ENCODE peak calls at places on chromosomes 6 and 20, in five cellular contexts. A, B, Y, R and E are unnamed samples.

GRCh38 chr6:108030223-108030622 is 44.3 kb downstream of the OSTM1 start:
- DNase-seq in R (no peak), B (no peak), Y (no peak), A (no peak), E (no peak)

GRCh38 chr6:130517444-130517931 is 151.7 kb downstream of the TMEM200A start:
- DNase-seq in R (peak; percentile 18), A (no peak), B (no peak), Y (peak; percentile 8), E (peak; percentile 54)

GRCh38 chr20:47576516-47577033 is 74.9 kb downstream of the NCOA3 start:
- DNase-seq in A (peak; percentile 57), R (peak; percentile 54), Y (peak; percentile 75), B (peak; percentile 31), E (peak; percentile 6)

GRCh38 chr20:42024653-42025052 is 406.5 kb upstream of the CHD6 start:
- DNase-seq in R (no peak), Y (no peak), B (no peak), A (no peak), E (peak; percentile 4)

GRCh38 chr20:62860924-62861691 is 514 bp downstream of the TCFL5 start:
- DNase-seq in A (no peak), B (peak; percentile 41), Y (peak; percentile 37), R (peak; percentile 20), E (peak; percentile 49)

GRCh38 chr20:23928788-23929187 is 49.2 kb upstream of the CST5 start:
- DNase-seq in Y (no peak), R (no peak), A (no peak), B (no peak), E (peak; percentile 72)

GRCh38 chr6:30769088-30769852 is 24.9 kb upstream of the IER3 start:
- DNase-seq in R (peak; percentile 96), B (no peak), A (peak; percentile 68), Y (peak; percentile 92), E (peak; percentile 97)

GRCh38 chr6:111256646-111257045 is 169.3 kb downstream of the SLC16A10 start:
- DNase-seq in A (no peak), R (no peak), Y (no peak), B (no peak), E (no peak)

DNA sequence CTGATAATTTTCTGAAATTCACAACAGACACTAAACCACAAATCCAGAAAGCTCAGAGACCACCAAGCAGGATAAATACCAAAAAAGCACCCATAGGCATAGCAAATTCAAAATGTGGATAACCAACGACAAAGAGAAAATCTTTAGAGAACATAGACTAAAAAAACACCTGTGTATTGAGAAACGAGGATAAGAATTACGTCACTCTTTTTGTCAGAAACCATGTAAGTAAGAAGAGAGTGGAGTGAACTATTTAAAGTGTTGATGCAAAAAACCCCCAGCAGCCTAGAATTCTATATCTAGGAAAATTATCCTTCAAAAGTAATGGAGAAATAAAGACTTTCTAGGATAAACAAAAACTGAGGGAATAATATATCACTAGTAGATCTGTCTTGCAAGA is 126.9 kb upstream of the SCGN start:
- DNase-seq in B (no peak), Y (no peak), R (no peak), A (no peak), E (no peak)
- TF ChIP-seq CTCF in B (no peak), Y (no peak), R (no peak), A (no peak), E (no peak)

GRCh38 chr6:25013249-25013648 is 77.5 kb upstream of the RIPOR2 start:
- DNase-seq in R (no peak), A (no peak), Y (no peak), B (no peak), E (peak; percentile 53)
- TF ChIP-seq CTCF in R (peak; percentile 30), A (no peak), Y (no peak), B (no peak), E (peak; percentile 36)

GRCh38 chr6:28543671-28544131 is 18.0 kb downstream of the GPX5 start:
- DNase-seq in R (no peak), B (peak; percentile 15), A (no peak), Y (peak; percentile 37), E (peak; percentile 28)

GRCh38 chr6:28541996-28542395 is 16.3 kb downstream of the GPX5 start:
- DNase-seq in R (no peak), Y (no peak), B (no peak), A (no peak), E (no peak)

GRCh38 chr6:28545955-28546354 is 20.3 kb downstream of the GPX5 start:
- DNase-seq in Y (no peak), B (no peak), A (no peak), R (no peak), E (no peak)

GRCh38 chr6:28544211-28544610 is 18.5 kb downstream of the GPX5 start:
- DNase-seq in Y (no peak), B (no peak), R (no peak), A (no peak), E (peak; percentile 19)

DNA sequence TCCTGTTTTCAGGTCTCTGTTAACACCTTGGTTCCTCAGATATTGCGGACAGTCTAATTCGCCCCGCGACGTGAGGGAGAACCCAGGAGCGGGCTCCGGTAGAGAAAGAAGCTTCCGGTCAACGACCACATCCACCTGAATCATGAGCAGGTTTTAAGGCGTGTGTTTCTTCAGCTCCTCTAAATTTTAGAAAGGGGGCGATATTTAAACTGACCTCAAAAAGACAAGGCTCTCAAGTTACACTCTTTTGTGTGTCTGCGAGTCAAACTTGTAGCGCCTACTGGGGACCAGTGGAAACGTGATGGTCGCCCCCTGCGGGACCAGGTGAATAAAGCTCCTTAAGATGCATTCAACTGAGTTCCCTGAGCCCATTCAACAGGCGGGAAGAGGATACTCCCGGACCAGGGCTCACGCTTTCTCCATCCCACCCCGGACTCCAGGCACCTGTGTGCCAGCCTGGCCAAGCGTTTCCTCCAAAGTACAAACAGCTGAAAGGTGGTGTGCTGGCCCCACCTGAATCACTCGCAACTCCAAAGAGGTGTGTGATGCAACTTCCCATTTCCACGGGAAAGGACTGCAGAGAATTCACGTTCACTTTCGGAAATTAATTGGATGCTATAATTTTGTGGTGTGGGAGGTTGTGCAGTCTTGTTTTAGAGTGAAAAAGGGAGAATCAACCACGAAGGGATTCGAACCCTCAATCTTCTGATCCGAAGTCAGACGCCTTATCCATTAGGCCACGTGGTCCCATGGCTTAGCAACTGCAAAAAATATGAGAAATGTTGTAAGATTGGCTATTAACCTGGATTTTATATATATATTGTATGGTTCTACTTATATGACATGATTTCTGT is 17.0 kb downstream of the GPX5 start:
- DNase-seq in R (peak; percentile 82), A (no peak), B (peak; percentile 78), Y (peak; percentile 83), E (peak; percentile 67)
- TF ChIP-seq CTCF in R (peak; percentile 41), A (no peak), B (peak; percentile 84), Y (peak; percentile 73), E (peak; percentile 70)

DNA sequence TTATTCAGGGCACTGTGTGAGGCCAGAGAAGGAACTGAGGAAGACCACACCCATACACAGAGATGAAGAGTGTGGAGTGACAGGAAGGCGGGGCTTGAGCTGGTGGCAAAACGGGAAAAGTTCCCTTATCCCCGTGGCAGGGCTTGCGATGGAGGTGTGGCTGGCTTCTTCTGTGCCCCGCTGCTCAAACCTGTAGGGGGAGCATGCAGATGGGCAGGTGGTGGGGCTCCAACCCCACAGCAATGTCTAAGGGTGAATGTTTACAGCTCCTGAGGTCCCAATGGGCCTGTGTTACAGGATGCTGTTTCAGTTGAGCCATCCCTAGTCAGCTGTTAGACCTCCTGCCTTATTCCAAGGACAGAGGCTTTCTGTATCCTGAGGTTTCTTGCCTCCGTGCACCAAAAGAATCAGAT is 105.9 kb downstream of the LY86 start:
- DNase-seq in A (no peak), B (no peak), R (no peak), Y (peak; percentile 47), E (no peak)
- TF ChIP-seq CTCF in A (no peak), B (no peak), R (no peak), Y (no peak), E (no peak)

GRCh38 chr6:105793132-105793531 is 293.0 kb upstream of the PRDM1 start:
- DNase-seq in R (no peak), Y (peak; percentile 12), A (no peak), B (no peak), E (no peak)
- TF ChIP-seq CTCF in R (peak; percentile 10), Y (no peak), A (no peak), B (no peak), E (no peak)

DNA sequence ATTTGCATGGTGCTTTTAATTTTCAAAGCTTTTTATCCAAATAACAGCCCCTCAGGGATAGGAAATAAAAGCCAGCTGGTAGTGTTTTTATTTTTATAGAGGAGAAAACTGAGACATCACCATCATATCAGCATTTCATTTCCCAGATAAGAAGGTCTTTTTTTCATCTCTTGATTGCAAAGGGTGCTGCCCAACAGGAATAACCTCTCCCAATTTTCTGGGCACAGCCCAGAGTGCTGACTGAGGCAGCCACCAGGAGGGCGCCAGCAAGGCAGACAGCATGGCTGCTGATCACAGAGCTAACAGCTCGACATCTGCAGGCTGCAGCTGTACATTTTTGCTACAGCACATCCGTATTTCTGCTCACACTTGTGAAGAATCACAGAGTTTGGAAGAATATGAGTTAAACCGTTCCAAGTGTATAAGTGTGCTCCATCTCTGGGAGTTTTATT is 85.7 kb upstream of the C20orf144 start:
- DNase-seq in R (no peak), Y (no peak), A (no peak), B (no peak), E (no peak)
- TF ChIP-seq CTCF in R (no peak), Y (no peak), A (no peak), B (no peak), E (no peak)

DNA sequence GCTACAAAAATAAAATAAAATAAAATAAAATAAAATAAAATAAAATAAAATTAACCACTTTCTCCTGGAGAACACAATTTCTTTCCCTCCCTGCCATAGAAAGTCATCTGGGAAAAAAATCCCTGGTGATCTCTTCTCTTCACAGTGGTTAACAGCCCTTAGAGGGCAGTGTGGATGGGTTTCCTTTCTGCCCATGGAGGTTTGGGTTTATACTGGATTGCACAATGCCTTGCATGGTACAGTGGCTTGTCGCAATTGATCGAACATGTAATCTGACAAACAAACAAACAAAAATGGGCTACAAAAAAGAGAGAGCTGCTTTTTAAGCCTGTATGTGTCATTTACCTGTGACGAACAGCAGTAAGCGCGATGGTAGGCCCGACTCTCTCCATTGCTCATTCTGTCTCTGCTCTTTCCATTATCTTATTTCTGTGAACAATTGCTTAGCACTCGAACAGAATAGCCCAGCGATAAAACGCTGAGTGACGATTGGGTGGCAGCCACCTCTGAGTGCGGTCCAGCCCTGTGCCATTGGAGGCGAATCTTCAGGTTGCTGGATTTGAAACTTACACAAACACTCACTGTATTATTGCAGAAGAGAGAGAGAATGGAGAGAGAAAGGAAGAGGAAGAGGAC is 166.1 kb downstream of the CD83 start:
- DNase-seq in R (no peak), B (no peak), A (no peak), Y (no peak), E (no peak)
- TF ChIP-seq CTCF in R (no peak), B (no peak), A (no peak), Y (no peak), E (no peak)